ENCODE peak calls at places on chromosomes 5 and 9, in six cellular contexts. N is astrocyte, Q is HCT116, I is PC-3, F is PC-9, P is endothelial cell of umbilical vein. Z is an unnamed sample.

GRCh38 chr5:53350991-53351770 is 129.2 kb upstream of the FST start:
- DNase-seq in P (no peak), Q (no peak), N (no peak), F (no peak), I (peak), Z (no peak)

GRCh38 chr9:128024761-128025308 is 42.3 kb downstream of the NAIF1 start:
- DNase-seq in I (no peak), N (no peak), P (no peak), Q (no peak), F (no peak), Z (no peak)

GRCh38 chr9:83012578-83013260 is 50.2 kb downstream of the RASEF start:
- DNase-seq in I (no peak), Q (no peak), N (no peak), P (no peak), F (no peak), Z (no peak)

GRCh38 chr5:36180556-36181350 is 28.8 kb downstream of the SKP2 start:
- DNase-seq in Q (no peak), I (no peak), F (no peak), N (no peak), P (no peak), Z (no peak)

GRCh38 chr5:67934976-67935375 is 280.6 kb upstream of the PIK3R1 start:
- DNase-seq in F (no peak), Q (no peak), I (no peak), P (no peak), N (no peak), Z (no peak)

GRCh38 chr5:78387468-78388153 is 27.2 kb downstream of the SCAMP1 start:
- DNase-seq in I (no peak), F (no peak), N (no peak), Q (no peak), P (no peak), Z (no peak)

GRCh38 chr9:29806941-29807625 is 2233.8 kb upstream of the C9orf72 start:
- DNase-seq in I (peak), P (no peak), N (peak), F (no peak), Q (no peak), Z (no peak)

GRCh38 chr5:9537223-9538141 is 8.4 kb downstream of the SEMA5A start:
- DNase-seq in N (no peak), Q (no peak), F (no peak), I (no peak), P (no peak), Z (no peak)

GRCh38 chr5:176596689-176597416 is 13.1 kb downstream of the GPRIN1 start:
- DNase-seq in I (no peak), F (no peak), Q (no peak), P (peak), N (no peak), Z (peak)

GRCh38 chr9:83473488-83473971 is 64.7 kb downstream of the FRMD3 start:
- DNase-seq in F (peak), P (no peak), I (peak), Q (no peak), N (no peak), Z (no peak)

GRCh38 chr9:77944556-77945261 is 86.9 kb downstream of the GNAQ start:
- DNase-seq in F (no peak), P (peak), N (no peak), I (no peak), Q (no peak), Z (no peak)

GRCh38 chr5:136132087-136132486 is 558 bp upstream of the SMAD5 start:
- DNase-seq in F (no peak), I (no peak), N (no peak), Q (no peak), P (no peak), Z (no peak)

GRCh38 chr5:142814122-142814521 is 43.9 kb downstream of the ARHGAP26 start:
- DNase-seq in F (no peak), N (no peak), P (peak), Q (no peak), I (no peak), Z (no peak)

GRCh38 chr9:37952731-37953130 is 48.8 kb upstream of the SLC25A51 start:
- DNase-seq in I (peak), F (no peak), N (peak), P (no peak), Q (no peak), Z (peak)

GRCh38 chr5:81097733-81098132 is 135.4 kb upstream of the CKMT2 start:
- DNase-seq in N (peak), I (no peak), Q (no peak), F (no peak), P (no peak), Z (peak)

GRCh38 chr9:127187231-127187956 is 65.0 kb upstream of the ANGPTL2 start:
- DNase-seq in N (peak), I (peak), P (peak), F (peak), Q (peak), Z (peak)

GRCh38 chr9:134127616-134128015 is 8.3 kb upstream of the WDR5 start:
- DNase-seq in F (no peak), N (no peak), I (no peak), P (no peak), Q (no peak), Z (no peak)

GRCh38 chr5:172667786-172668735 is 27.0 kb downstream of the NEURL1B start:
- DNase-seq in Q (no peak), N (no peak), P (no peak), F (no peak), I (no peak), Z (no peak)

GRCh38 chr5:135326296-135327240 is 72.5 kb downstream of the MACROH2A1 start:
- DNase-seq in N (no peak), I (no peak), Q (no peak), F (no peak), P (no peak), Z (no peak)

GRCh38 chr5:115309751-115310370 is 13.4 kb upstream of the CCDC112 start:
- DNase-seq in P (peak), I (peak), Q (peak), N (peak), F (peak), Z (peak)

GRCh38 chr5:38258319-38259061 is at the start of gene EGFLAM:
- DNase-seq in N (no peak), F (no peak), P (no peak), I (no peak), Q (no peak), Z (peak)

GRCh38 chr9:102069969-102070368 is 331.5 kb upstream of the GRIN3A start:
- DNase-seq in I (no peak), Q (no peak), N (peak), P (no peak), F (no peak), Z (no peak)

GRCh38 chr9:113990975-113991471 is 87.1 kb downstream of the AMBP start:
- DNase-seq in F (no peak), I (no peak), P (no peak), Q (no peak), N (no peak), Z (peak)

GRCh38 chr5:57828221-57828620 is 345.6 kb upstream of the ACTBL2 start:
- DNase-seq in N (peak), I (no peak), F (no peak), P (no peak), Q (no peak), Z (peak)

GRCh38 chr9:123550797-123551196 is 194.8 kb downstream of the CRB2 start:
- DNase-seq in N (no peak), F (no peak), Q (no peak), P (no peak), I (no peak), Z (no peak)

GRCh38 chr9:495739-496138 is 281.1 kb downstream of the DOCK8 start:
- DNase-seq in N (no peak), F (peak), P (no peak), I (no peak), Q (no peak), Z (no peak)

GRCh38 chr5:135482383-135482933 is 30.3 kb upstream of the TIFAB start:
- DNase-seq in F (no peak), I (no peak), Q (no peak), N (no peak), P (no peak), Z (no peak)

GRCh38 chr5:114857951-114858401 is 311.7 kb downstream of the TRIM36 start:
- DNase-seq in N (peak), F (no peak), Q (no peak), I (peak), P (no peak), Z (no peak)

GRCh38 chr5:71663570-71663969 is 55.5 kb upstream of the CARTPT start:
- DNase-seq in I (no peak), F (no peak), P (no peak), N (no peak), Q (peak), Z (no peak)

DNA sequence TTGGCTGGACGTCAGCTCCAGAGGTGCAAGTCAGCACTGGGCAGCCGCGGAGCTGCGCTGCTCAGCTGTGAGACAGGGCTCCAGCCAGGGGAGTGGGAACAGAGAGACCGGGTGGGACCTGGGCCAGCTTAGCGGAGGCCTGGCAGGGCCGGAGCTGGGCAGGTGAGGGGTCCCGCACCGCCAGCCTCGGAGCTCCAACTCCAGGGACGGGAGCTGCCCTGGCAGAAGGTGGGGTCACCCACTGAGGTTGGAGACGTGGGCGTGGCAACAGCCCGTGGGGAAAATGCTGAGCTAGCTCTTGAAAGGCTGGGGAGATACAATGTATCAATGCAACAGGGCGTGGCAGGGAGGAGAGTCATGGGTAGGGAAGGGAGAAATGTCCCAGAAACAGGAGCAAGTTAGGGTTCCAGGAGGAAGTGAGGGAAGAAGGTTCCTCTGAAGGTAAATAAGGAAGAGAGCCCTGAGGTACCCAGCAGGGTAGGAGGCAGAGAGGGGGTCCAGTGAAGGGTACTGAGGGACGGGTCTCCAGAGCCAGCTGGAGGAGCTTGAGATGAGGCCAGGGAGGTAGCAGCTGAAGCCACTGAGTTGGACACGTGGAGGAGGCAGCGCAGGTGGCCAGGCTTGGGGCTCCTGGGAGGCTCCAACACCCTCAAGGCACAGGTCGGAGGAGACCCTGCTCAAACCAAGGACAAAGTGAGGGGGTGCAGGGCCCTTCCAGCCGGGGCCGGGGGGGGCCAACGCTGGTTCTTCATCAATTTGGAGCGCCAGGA is 736 bp upstream of the NKD2 start:
- DNase-seq in N (no peak), Q (no peak), F (no peak), P (no peak), I (no peak), Z (no peak)
- TF ChIP-seq EZH2 in N (no peak), Q (no peak), F (no peak), P (no peak), I (no peak), Z (no peak)

GRCh38 chr9:92729735-92730155 is 34.9 kb downstream of the BICD2 start:
- DNase-seq in F (no peak), I (no peak), Q (no peak), P (no peak), N (no peak), Z (no peak)
- TF ChIP-seq CTCF in F (no peak), I (no peak), Q (no peak), P (no peak), N (no peak), Z (no peak)

DNA sequence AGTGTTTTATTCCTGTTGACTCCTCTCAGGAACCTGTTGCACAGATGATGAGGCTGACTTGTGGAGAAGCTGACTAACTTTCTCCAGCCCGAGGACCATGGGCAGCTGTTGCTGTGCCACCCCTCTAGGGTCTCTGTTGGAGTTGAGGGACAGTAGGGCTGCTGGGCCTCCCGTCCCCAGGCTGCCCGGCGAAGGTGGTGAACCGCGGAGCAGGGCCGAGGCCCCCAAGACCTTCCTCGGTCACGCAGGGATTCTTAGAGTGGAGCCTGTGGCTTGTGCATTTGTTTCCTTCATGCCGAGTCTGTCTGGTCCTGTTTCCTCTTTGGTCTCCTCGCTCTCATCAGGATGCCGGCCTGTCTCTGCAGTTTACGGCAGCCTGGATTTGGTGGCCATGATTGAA is 40.2 kb downstream of the CACNA1B start:
- DNase-seq in Q (no peak), N (no peak), I (no peak), P (no peak), F (no peak), Z (no peak)
- TF ChIP-seq EZH2 in Q (no peak), N (no peak), I (no peak), P (no peak), F (no peak), Z (no peak)

GRCh38 chr5:132313378-132313777 is 19.2 kb downstream of the SLC22A4 start:
- DNase-seq in N (no peak), I (no peak), P (no peak), F (no peak), Q (no peak), Z (peak)

GRCh38 chr5:132309679-132310078 is 15.5 kb downstream of the SLC22A4 start:
- DNase-seq in P (no peak), I (no peak), Q (no peak), N (no peak), F (no peak), Z (no peak)

GRCh38 chr5:132315529-132316067 is 21.4 kb downstream of the SLC22A4 start:
- DNase-seq in P (no peak), N (no peak), I (no peak), F (no peak), Q (no peak), Z (no peak)

GRCh38 chr5:132310141-132310834 is 16.1 kb downstream of the SLC22A4 start:
- DNase-seq in I (no peak), F (no peak), P (peak), N (no peak), Q (no peak), Z (no peak)

GRCh38 chr5:132313961-132314432 is 19.8 kb downstream of the SLC22A4 start:
- DNase-seq in N (no peak), P (no peak), F (no peak), I (no peak), Q (no peak), Z (no peak)
- TF ChIP-seq CTCF in N (no peak), P (no peak), F (no peak), I (no peak), Q (no peak), Z (no peak)

GRCh38 chr5:122095158-122095557 is 17.1 kb upstream of the LOX start:
- DNase-seq in P (no peak), N (no peak), I (no peak), Q (no peak), F (no peak), Z (no peak)
- TF ChIP-seq EZH2 in P (no peak), N (no peak), I (no peak), Q (no peak), F (no peak), Z (no peak)